ENCODE peak calls at places on chromosomes 12 and 14, in five cellular contexts. One of them, this sample, is unnamed.
A peak's percentile ranks its signal among the peaks of the same experiment; 100 is the strongest.

GRCh38 chr14:70714055-70714550 is 72.4 kb downstream of the TTC9 start:
- DNase-seq in GM23338: peak; percentile 89
- DNase-seq in K562: peak; percentile 49
- DNase-seq in lung: no peak
- DNase-seq in mammary epithelial cell: peak; percentile 34
- DNase-seq in this sample: no peak

GRCh38 chr12:2277492-2278153 is 224.8 kb downstream of the CACNA1C start:
- DNase-seq in GM23338: no peak
- DNase-seq in K562: no peak
- DNase-seq in lung: no peak
- DNase-seq in mammary epithelial cell: no peak
- DNase-seq in this sample: no peak

GRCh38 chr14:77124345-77125274 is 17.0 kb downstream of the ZDHHC22 start:
- DNase-seq in GM23338: peak; percentile 62
- DNase-seq in K562: peak; percentile 39
- DNase-seq in lung: no peak
- DNase-seq in mammary epithelial cell: peak; percentile 8
- DNase-seq in this sample: peak; percentile 57

GRCh38 chr12:70617450-70617849 is 19.8 kb downstream of the PTPRB start:
- DNase-seq in GM23338: peak; percentile 45
- DNase-seq in K562: no peak
- DNase-seq in lung: no peak
- DNase-seq in mammary epithelial cell: no peak
- DNase-seq in this sample: no peak

GRCh38 chr12:113260636-113261300 is 39.5 kb downstream of the TPCN1 start:
- DNase-seq in GM23338: no peak
- DNase-seq in K562: no peak
- DNase-seq in lung: no peak
- DNase-seq in mammary epithelial cell: no peak
- DNase-seq in this sample: peak; percentile 9

GRCh38 chr14:100628225-100628624 is 41.0 kb upstream of the BEGAIN start:
- DNase-seq in GM23338: no peak
- DNase-seq in K562: no peak
- DNase-seq in lung: no peak
- DNase-seq in mammary epithelial cell: no peak
- DNase-seq in this sample: no peak

GRCh38 chr14:65847065-65847847 is 434.7 kb downstream of the FUT8 start:
- DNase-seq in GM23338: no peak
- DNase-seq in K562: peak; percentile 4
- DNase-seq in lung: no peak
- DNase-seq in mammary epithelial cell: no peak
- DNase-seq in this sample: no peak

GRCh38 chr12:49547090-49547690 is 8.4 kb downstream of the KCNH3 start:
- DNase-seq in GM23338: no peak
- DNase-seq in K562: no peak
- DNase-seq in lung: no peak
- DNase-seq in mammary epithelial cell: peak; percentile 33
- DNase-seq in this sample: no peak

GRCh38 chr14:104732355-104732804 is 8.4 kb downstream of the ADSS1 start:
- DNase-seq in GM23338: no peak
- DNase-seq in K562: no peak
- DNase-seq in lung: peak; percentile 68
- DNase-seq in mammary epithelial cell: peak; percentile 40
- DNase-seq in this sample: no peak

GRCh38 chr12:58051378-58051777 is 110.0 kb downstream of the ATP23 start:
- DNase-seq in GM23338: no peak
- DNase-seq in K562: no peak
- DNase-seq in lung: no peak
- DNase-seq in mammary epithelial cell: no peak
- DNase-seq in this sample: no peak

GRCh38 chr14:50932592-50933500 is 11.4 kb downstream of the PYGL start:
- DNase-seq in GM23338: no peak
- DNase-seq in K562: no peak
- DNase-seq in lung: no peak
- DNase-seq in mammary epithelial cell: no peak
- DNase-seq in this sample: no peak

GRCh38 chr14:52678591-52678990 is 16.8 kb downstream of the ERO1A start:
- DNase-seq in GM23338: peak; percentile 43
- DNase-seq in K562: no peak
- DNase-seq in lung: no peak
- DNase-seq in mammary epithelial cell: no peak
- DNase-seq in this sample: no peak

GRCh38 chr12:66074561-66074960 is 56.0 kb downstream of the LLPH start:
- DNase-seq in GM23338: no peak
- DNase-seq in K562: no peak
- DNase-seq in lung: no peak
- DNase-seq in mammary epithelial cell: no peak
- DNase-seq in this sample: no peak

GRCh38 chr14:102155150-102155549 is 15.5 kb downstream of the WDR20 start:
- DNase-seq in GM23338: peak; percentile 28
- DNase-seq in K562: peak; percentile 24
- DNase-seq in lung: no peak
- DNase-seq in mammary epithelial cell: no peak
- DNase-seq in this sample: no peak

GRCh38 chr12:20370001-20370381 is 1.7 kb downstream of the PDE3A start:
- DNase-seq in GM23338: peak; percentile 70
- DNase-seq in K562: no peak
- DNase-seq in lung: no peak
- DNase-seq in mammary epithelial cell: no peak
- DNase-seq in this sample: peak; percentile 44

GRCh38 chr12:76025601-76026575 is 5.7 kb downstream of the PHLDA1 start:
- DNase-seq in GM23338: no peak
- DNase-seq in K562: no peak
- DNase-seq in lung: no peak
- DNase-seq in mammary epithelial cell: peak; percentile 66
- DNase-seq in this sample: no peak

GRCh38 chr12:3496964-3497363 is 6.0 kb downstream of the PRMT8 start:
- DNase-seq in GM23338: peak; percentile 74
- DNase-seq in K562: no peak
- DNase-seq in lung: no peak
- DNase-seq in mammary epithelial cell: peak; percentile 43
- DNase-seq in this sample: no peak

GRCh38 chr14:48857366-48857765 is 728.8 kb downstream of the RPS29 start:
- DNase-seq in GM23338: no peak
- DNase-seq in K562: no peak
- DNase-seq in lung: no peak
- DNase-seq in mammary epithelial cell: no peak
- DNase-seq in this sample: no peak

GRCh38 chr12:65891987-65892481 is 67.8 kb downstream of the HMGA2 start:
- DNase-seq in GM23338: no peak
- DNase-seq in K562: no peak
- DNase-seq in lung: peak; percentile 76
- DNase-seq in mammary epithelial cell: peak; percentile 97
- DNase-seq in this sample: peak; percentile 69

GRCh38 chr12:106113446-106114083 is 25.2 kb downstream of the NUAK1 start:
- DNase-seq in GM23338: no peak
- DNase-seq in K562: no peak
- DNase-seq in lung: no peak
- DNase-seq in mammary epithelial cell: peak; percentile 39
- DNase-seq in this sample: no peak

GRCh38 chr14:93970589-93970966 is 5.8 kb downstream of the ASB2 start:
- DNase-seq in GM23338: peak; percentile 46
- DNase-seq in K562: no peak
- DNase-seq in lung: no peak
- DNase-seq in mammary epithelial cell: peak; percentile 42
- DNase-seq in this sample: no peak

GRCh38 chr14:34374998-34375740 is 86.9 kb downstream of the SPTSSA start:
- DNase-seq in GM23338: no peak
- DNase-seq in K562: no peak
- DNase-seq in lung: peak; percentile 44
- DNase-seq in mammary epithelial cell: peak; percentile 84
- DNase-seq in this sample: no peak

GRCh38 chr12:48969847-48970701 is 1.5 kb downstream of the WNT10B start:
- DNase-seq in GM23338: peak; percentile 51
- DNase-seq in K562: no peak
- DNase-seq in lung: no peak
- DNase-seq in mammary epithelial cell: no peak
- DNase-seq in this sample: no peak

DNA sequence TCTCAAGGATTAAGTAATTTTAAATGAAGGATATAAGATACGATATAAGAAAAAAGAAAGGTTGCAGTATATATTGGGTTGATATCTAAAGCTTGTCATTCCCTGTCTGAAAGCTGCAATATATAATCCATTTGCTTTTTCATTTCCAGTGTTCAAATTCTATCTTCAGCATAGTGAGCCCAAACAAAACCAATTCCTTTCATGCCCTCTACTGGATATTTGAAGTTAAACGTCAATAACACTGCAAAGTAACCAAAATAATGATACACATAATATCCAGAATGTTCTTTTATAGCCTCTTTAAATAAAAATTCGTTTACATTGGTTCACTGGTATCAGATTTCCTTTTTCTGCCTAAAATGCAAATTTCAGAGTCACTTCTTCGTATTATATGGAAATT is 64.5 kb upstream of the DAAM1 start:
- DNase-seq in GM23338: peak; percentile 12
- DNase-seq in K562: no peak
- DNase-seq in lung: no peak
- DNase-seq in mammary epithelial cell: no peak
- DNase-seq in this sample: no peak
- TF ChIP-seq CTCF in GM23338: peak; percentile 50
- TF ChIP-seq CTCF in K562: no peak
- TF ChIP-seq CTCF in lung: no peak
- TF ChIP-seq CTCF in mammary epithelial cell: no peak
- TF ChIP-seq CTCF in this sample: peak; percentile 37

GRCh38 chr12:47085815-47086252 is 6.1 kb upstream of the AMIGO2 start:
- DNase-seq in GM23338: peak; percentile 31
- DNase-seq in K562: peak; percentile 78
- DNase-seq in lung: no peak
- DNase-seq in mammary epithelial cell: peak; percentile 66
- DNase-seq in this sample: no peak
- H3K27ac ChIP-seq in GM23338: no peak overlapping the region
- H3K27ac ChIP-seq in K562: peak overlapping the region; percentile 30
- H3K27ac ChIP-seq in lung: no peak overlapping the region
- H3K27ac ChIP-seq in mammary epithelial cell: peak overlapping the region; percentile 100
- H3K27ac ChIP-seq in this sample: no peak overlapping the region

GRCh38 chr14:73203527-73203926 is 33.8 kb upstream of the PAPLN start:
- DNase-seq in GM23338: peak; percentile 28
- DNase-seq in K562: no peak
- DNase-seq in lung: no peak
- DNase-seq in mammary epithelial cell: no peak
- DNase-seq in this sample: no peak

GRCh38 chr14:73198253-73198652 is 39.1 kb upstream of the PAPLN start:
- DNase-seq in GM23338: peak; percentile 42
- DNase-seq in K562: no peak
- DNase-seq in lung: no peak
- DNase-seq in mammary epithelial cell: no peak
- DNase-seq in this sample: no peak
- H3K4me3 ChIP-seq in GM23338: no peak overlapping the region
- H3K4me3 ChIP-seq in K562: no peak overlapping the region
- H3K4me3 ChIP-seq in lung: no peak overlapping the region
- H3K4me3 ChIP-seq in mammary epithelial cell: no peak overlapping the region
- H3K4me3 ChIP-seq in this sample: no peak overlapping the region

DNA sequence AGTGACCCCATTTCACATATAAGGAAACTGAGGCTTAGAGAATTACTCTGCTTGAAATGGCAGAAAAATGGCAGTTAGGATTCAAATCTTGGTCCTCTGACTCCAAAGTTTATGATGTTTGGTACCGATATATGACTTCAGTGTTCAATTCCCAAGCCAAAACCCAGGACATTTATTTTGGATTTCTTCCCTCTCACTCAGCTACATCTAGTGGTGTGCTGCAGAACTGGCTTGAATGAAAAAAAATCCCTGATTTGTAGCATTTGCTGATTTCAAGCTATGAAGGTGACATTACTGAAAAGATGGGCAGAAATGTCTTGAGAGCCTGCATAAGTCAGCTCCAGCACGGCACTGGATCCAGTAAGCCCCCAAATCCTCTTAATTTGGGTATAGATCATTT is 106.4 kb downstream of the EFCAB11 start:
- DNase-seq in GM23338: peak; percentile 19
- DNase-seq in K562: no peak
- DNase-seq in lung: no peak
- DNase-seq in mammary epithelial cell: no peak
- DNase-seq in this sample: no peak
- TF ChIP-seq CTCF in GM23338: peak; percentile 45
- TF ChIP-seq CTCF in K562: no peak
- TF ChIP-seq CTCF in lung: no peak
- TF ChIP-seq CTCF in mammary epithelial cell: peak; percentile 25
- TF ChIP-seq CTCF in this sample: no peak

DNA sequence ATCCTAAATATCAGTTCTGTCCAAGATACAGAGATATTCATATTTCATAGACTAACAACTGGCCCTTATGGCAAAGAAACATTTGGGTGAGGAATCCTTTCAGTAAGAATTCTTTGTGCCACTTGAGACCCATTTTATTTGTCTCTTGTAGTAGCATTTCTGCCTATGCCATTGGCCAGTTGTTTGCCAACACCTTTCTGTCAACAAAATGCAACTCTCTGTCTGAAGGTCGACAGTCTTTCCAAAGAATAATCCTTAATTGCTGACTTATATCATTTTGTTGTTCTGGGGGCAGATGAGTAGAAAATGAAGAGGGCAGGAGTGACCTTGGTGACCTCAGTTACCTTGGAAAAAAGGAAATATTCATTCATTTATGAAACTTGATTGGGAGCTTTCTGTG is 10.9 kb downstream of the IFT43 start:
- DNase-seq in GM23338: no peak
- DNase-seq in K562: no peak
- DNase-seq in lung: no peak
- DNase-seq in mammary epithelial cell: no peak
- DNase-seq in this sample: no peak
- H3K27ac ChIP-seq in GM23338: no peak overlapping the region
- H3K27ac ChIP-seq in K562: no peak overlapping the region
- H3K27ac ChIP-seq in lung: no peak overlapping the region
- H3K27ac ChIP-seq in mammary epithelial cell: no peak overlapping the region
- H3K27ac ChIP-seq in this sample: no peak overlapping the region

DNA sequence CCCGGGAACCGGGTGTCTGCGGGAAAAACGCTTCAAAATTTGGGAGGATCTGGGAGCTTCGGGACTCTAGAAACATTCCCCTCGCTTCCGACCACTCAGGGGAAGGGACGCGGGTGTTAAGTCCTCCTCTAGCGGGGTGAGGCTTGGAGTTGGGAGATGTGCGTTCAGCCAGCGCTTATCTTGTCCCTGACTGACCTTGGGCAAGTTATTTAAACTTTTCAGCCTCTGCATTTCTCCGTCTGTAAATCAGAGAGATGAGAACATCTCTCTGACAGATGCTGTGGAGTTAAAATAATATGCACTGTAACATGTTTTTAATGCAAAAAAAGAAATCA is 76.9 kb upstream of the ANO4 start:
- DNase-seq in GM23338: peak; percentile 18
- DNase-seq in K562: no peak
- DNase-seq in lung: no peak
- DNase-seq in mammary epithelial cell: no peak
- DNase-seq in this sample: no peak
- H3K4me3 ChIP-seq in GM23338: peak overlapping the region; percentile 71
- H3K4me3 ChIP-seq in K562: no peak overlapping the region
- H3K4me3 ChIP-seq in lung: no peak overlapping the region
- H3K4me3 ChIP-seq in mammary epithelial cell: peak overlapping the region; percentile 53
- H3K4me3 ChIP-seq in this sample: peak overlapping the region; percentile 52